ENCODE peak calls at places on chromosomes 5 and 9, in nine cellular contexts. B, A, Z, U, K, S, W, I and L are unnamed samples.

GRCh38 chr5:124743534-124744169 is 2.8 kb downstream of the ZNF608 start:
- DNase-seq in B (no peak), A (no peak), Z (no peak), U (peak), K (no peak), S (no peak), W (no peak), I (no peak), L (no peak)

GRCh38 chr5:73066466-73066865 is 53.9 kb upstream of the TMEM171 start:
- DNase-seq in B (no peak), A (no peak), Z (no peak), U (no peak), K (peak), S (no peak), W (no peak), I (no peak), L (no peak)

GRCh38 chr5:16889972-16890519 is 46.0 kb downstream of the MYO10 start:
- DNase-seq in B (no peak), A (no peak), Z (no peak), U (no peak), K (peak), S (peak), W (no peak), I (no peak), L (no peak)

GRCh38 chr9:109020982-109021511 is 7.7 kb upstream of the CTNNAL1 start:
- DNase-seq in B (no peak), A (no peak), Z (no peak), U (no peak), K (no peak), S (no peak), W (no peak), I (no peak), L (no peak)

GRCh38 chr5:131532016-131532640 is 102.9 kb downstream of the RAPGEF6 start:
- DNase-seq in B (no peak), A (no peak), Z (no peak), U (no peak), K (no peak), S (no peak), W (no peak), I (no peak), L (no peak)

GRCh38 chr5:128519830-128520229 is 18.2 kb downstream of the FBN2 start:
- DNase-seq in B (no peak), A (no peak), Z (no peak), U (no peak), K (no peak), S (no peak), W (no peak), I (no peak), L (no peak)

GRCh38 chr9:35522189-35522588 is 32.3 kb downstream of the RUSC2 start:
- DNase-seq in B (no peak), A (no peak), Z (no peak), U (no peak), K (no peak), S (no peak), W (no peak), I (no peak), L (no peak)

GRCh38 chr9:36891341-36891811 is 142.7 kb downstream of the PAX5 start:
- DNase-seq in B (no peak), A (no peak), Z (no peak), U (no peak), K (no peak), S (no peak), W (no peak), I (no peak), L (no peak)

GRCh38 chr5:10746711-10747110 is 14.3 kb downstream of the DAP start:
- DNase-seq in B (no peak), A (no peak), Z (peak), U (no peak), K (no peak), S (no peak), W (no peak), I (peak), L (no peak)

GRCh38 chr5:159450417-159450816 is 120.1 kb upstream of the IL12B start:
- DNase-seq in B (no peak), A (no peak), Z (no peak), U (no peak), K (no peak), S (no peak), W (no peak), I (no peak), L (no peak)

GRCh38 chr5:145863005-145863404 is 9.8 kb downstream of the GRXCR2 start:
- DNase-seq in B (no peak), A (no peak), Z (no peak), U (no peak), K (no peak), S (no peak), W (no peak), I (no peak), L (no peak)

GRCh38 chr9:27432308-27432707 is 91.8 kb upstream of the IFNK start:
- DNase-seq in B (no peak), A (no peak), Z (no peak), U (no peak), K (no peak), S (no peak), W (no peak), I (no peak), L (no peak)

GRCh38 chr5:138018844-138019243 is 14.0 kb downstream of the FAM13B start:
- DNase-seq in B (no peak), A (no peak), Z (no peak), U (no peak), K (peak), S (no peak), W (no peak), I (no peak), L (no peak)

GRCh38 chr5:149271717-149272558 is at the start of gene AFAP1L1:
- DNase-seq in B (peak), A (peak), Z (peak), U (peak), K (no peak), S (peak), W (no peak), I (peak), L (peak)

GRCh38 chr5:73459366-73459765 is 10.8 kb upstream of the FOXD1 start:
- DNase-seq in B (no peak), A (no peak), Z (no peak), U (no peak), K (no peak), S (no peak), W (no peak), I (no peak), L (no peak)

GRCh38 chr9:129506892-129507291 is 114.0 kb downstream of the C9orf50 start:
- DNase-seq in B (no peak), A (no peak), Z (no peak), U (no peak), K (no peak), S (no peak), W (no peak), I (no peak), L (no peak)

GRCh38 chr5:103475629-103476240 is 86.9 kb downstream of the NUDT12 start:
- DNase-seq in B (no peak), A (no peak), Z (no peak), U (no peak), K (no peak), S (peak), W (no peak), I (no peak), L (no peak)

GRCh38 chr5:172541119-172541763 is 86.9 kb upstream of the SH3PXD2B start:
- DNase-seq in B (no peak), A (no peak), Z (no peak), U (peak), K (no peak), S (no peak), W (no peak), I (no peak), L (no peak)

GRCh38 chr9:123434619-123435240 is 78.7 kb downstream of the CRB2 start:
- DNase-seq in B (no peak), A (no peak), Z (no peak), U (no peak), K (peak), S (no peak), W (no peak), I (no peak), L (peak)

GRCh38 chr9:114733814-114734213 is 51.8 kb upstream of the TEX48 start:
- DNase-seq in B (no peak), A (no peak), Z (no peak), U (no peak), K (peak), S (no peak), W (no peak), I (no peak), L (no peak)

GRCh38 chr9:2655411-2655901 is 33.9 kb downstream of the VLDLR start:
- DNase-seq in B (no peak), A (no peak), Z (no peak), U (no peak), K (peak), S (peak), W (no peak), I (no peak), L (no peak)

GRCh38 chr9:109498195-109499060 is at the start of gene PTPN3:
- DNase-seq in B (peak), A (no peak), Z (no peak), U (no peak), K (no peak), S (no peak), W (no peak), I (peak), L (no peak)

GRCh38 chr9:18905033-18905882 is 127.8 kb downstream of the SAXO1 start:
- DNase-seq in B (no peak), A (no peak), Z (no peak), U (no peak), K (peak), S (no peak), W (no peak), I (no peak), L (no peak)

GRCh38 chr9:111433082-111433481 is 51.1 kb downstream of the ECPAS start:
- DNase-seq in B (no peak), A (no peak), Z (no peak), U (no peak), K (no peak), S (no peak), W (no peak), I (peak), L (no peak)

GRCh38 chr9:11016081-11016480 is 403.3 kb upstream of the PTPRD start:
- DNase-seq in B (no peak), A (no peak), Z (no peak), U (no peak), K (no peak), S (peak), W (no peak), I (no peak), L (no peak)

GRCh38 chr9:69797680-69798079 is 22.9 kb upstream of the CFAP95 start:
- DNase-seq in B (no peak), A (no peak), Z (no peak), U (no peak), K (no peak), S (no peak), W (no peak), I (no peak), L (no peak)

GRCh38 chr5:144236479-144236878 is 65.8 kb downstream of the KCTD16 start:
- DNase-seq in B (no peak), A (no peak), Z (no peak), U (no peak), K (no peak), S (no peak), W (no peak), I (no peak), L (no peak)

GRCh38 chr9:134358968-134359319 is 32.7 kb downstream of the RXRA start:
- DNase-seq in B (no peak), A (no peak), Z (no peak), U (no peak), K (no peak), S (no peak), W (no peak), I (no peak), L (no peak)

GRCh38 chr5:1382248-1382700 is 37.4 kb upstream of the CLPTM1L start:
- DNase-seq in B (no peak), A (no peak), Z (no peak), U (no peak), K (no peak), S (no peak), W (no peak), I (no peak), L (no peak)

GRCh38 chr9:112443200-112443599 is 43.4 kb upstream of the KIAA1958 start:
- DNase-seq in B (no peak), A (no peak), Z (no peak), U (no peak), K (peak), S (no peak), W (no peak), I (no peak), L (no peak)

GRCh38 chr5:146965781-146966659 is 87.5 kb upstream of the PPP2R2B start:
- DNase-seq in B (peak), A (peak), Z (peak), U (no peak), K (peak), S (peak), W (peak), I (peak), L (no peak)

GRCh38 chr5:99900302-99900811 is 634.8 kb upstream of the FAM174A start:
- DNase-seq in B (no peak), A (no peak), Z (no peak), U (no peak), K (peak), S (peak), W (no peak), I (no peak), L (no peak)

GRCh38 chr5:1380011-1380817 is 35.3 kb upstream of the CLPTM1L start:
- DNase-seq in B (peak), A (no peak), Z (peak), U (peak), K (no peak), S (no peak), W (peak), I (peak), L (no peak)

GRCh38 chr5:178286226-178287090 is 53.9 kb upstream of the PHYKPL start:
- DNase-seq in B (no peak), A (no peak), Z (no peak), U (no peak), K (no peak), S (no peak), W (no peak), I (no peak), L (no peak)

GRCh38 chr9:33081128-33081851 is 4.8 kb upstream of the SMU1 start:
- DNase-seq in B (no peak), A (peak), Z (peak), U (no peak), K (peak), S (peak), W (peak), I (peak), L (no peak)

GRCh38 chr5:32157078-32157477 is 17.0 kb downstream of the GOLPH3 start:
- DNase-seq in B (no peak), A (no peak), Z (no peak), U (no peak), K (no peak), S (no peak), W (no peak), I (no peak), L (no peak)

GRCh38 chr5:32151198-32151597 is 22.9 kb downstream of the GOLPH3 start:
- DNase-seq in B (no peak), A (no peak), Z (no peak), U (no peak), K (no peak), S (peak), W (no peak), I (no peak), L (no peak)

GRCh38 chr5:32156635-32157034 is 17.5 kb downstream of the GOLPH3 start:
- DNase-seq in B (no peak), A (no peak), Z (no peak), U (no peak), K (no peak), S (no peak), W (no peak), I (no peak), L (no peak)

GRCh38 chr5:32155211-32155610 is 18.9 kb downstream of the GOLPH3 start:
- DNase-seq in B (no peak), A (no peak), Z (no peak), U (no peak), K (no peak), S (no peak), W (no peak), I (no peak), L (no peak)

DNA sequence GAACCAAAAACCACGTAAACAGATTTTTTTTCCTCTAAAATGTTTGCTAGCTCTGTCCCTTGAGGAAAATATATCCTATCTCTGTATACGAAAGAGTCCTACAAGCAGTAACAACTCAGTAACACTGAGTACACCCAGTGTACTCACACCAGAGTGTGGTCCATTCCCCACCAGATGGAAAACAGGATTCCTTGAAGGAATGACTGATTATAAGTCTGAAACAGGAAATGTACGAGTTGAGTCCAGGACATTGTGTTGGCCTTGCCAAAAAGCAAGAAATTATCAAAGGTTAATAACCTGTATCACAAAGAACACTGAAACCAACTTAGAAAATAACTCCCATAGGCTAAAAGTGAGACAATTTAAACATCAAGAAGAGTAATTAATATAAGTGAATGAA is 20.4 kb downstream of the GOLPH3 start:
- DNase-seq in B (no peak), A (no peak), Z (no peak), U (no peak), K (no peak), S (no peak), W (no peak), I (no peak), L (no peak)
- H3K4me3 ChIP-seq in B (no peak), A (no peak), Z (no peak), U (no peak), K (no peak), S (no peak), W (no peak), I (no peak), L (no peak)

GRCh38 chr9:97515662-97516061 is 14.2 kb downstream of the TMOD1 start:
- DNase-seq in B (no peak), A (no peak), Z (no peak), U (no peak), K (no peak), S (no peak), W (no peak), I (no peak), L (no peak)
- H3K27ac ChIP-seq in B (no peak), A (no peak), Z (no peak), U (no peak), K (no peak), S (no peak), W (no peak), I (no peak), L (no peak)

DNA sequence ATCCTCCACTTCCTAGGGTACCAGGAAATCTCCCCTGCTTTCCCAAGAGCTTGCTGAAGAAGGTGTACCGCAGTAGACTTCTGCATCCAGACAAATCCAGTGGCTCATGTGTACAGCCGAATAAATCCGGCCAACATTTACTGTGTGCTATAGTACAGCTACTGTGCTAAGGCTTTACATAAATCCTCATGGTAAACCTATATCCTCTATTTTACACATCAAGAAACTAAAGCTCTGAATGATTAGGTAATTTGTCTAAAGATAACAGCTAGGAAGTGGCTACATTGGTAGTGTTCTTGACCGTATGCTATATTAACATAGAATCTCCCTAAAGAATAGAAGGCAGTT is 511 bp upstream of the WDR41 start:
- DNase-seq in B (no peak), A (no peak), Z (no peak), U (no peak), K (no peak), S (no peak), W (no peak), I (no peak), L (no peak)
- H3K4me3 ChIP-seq in B (peak), A (peak), Z (peak), U (peak), K (peak), S (peak), W (peak), I (peak), L (peak)

GRCh38 chr9:131258698-131259431 is 17.4 kb downstream of the FAM78A start:
- DNase-seq in B (peak), A (no peak), Z (no peak), U (no peak), K (no peak), S (no peak), W (no peak), I (no peak), L (no peak)

GRCh38 chr9:131259432-131259885 is 16.9 kb downstream of the FAM78A start:
- DNase-seq in B (peak), A (no peak), Z (no peak), U (no peak), K (no peak), S (no peak), W (no peak), I (no peak), L (no peak)

GRCh38 chr9:131257266-131258025 is 18.9 kb downstream of the FAM78A start:
- DNase-seq in B (peak), A (no peak), Z (no peak), U (no peak), K (no peak), S (no peak), W (no peak), I (no peak), L (no peak)

GRCh38 chr9:131259916-131260597 is 16.3 kb downstream of the FAM78A start:
- DNase-seq in B (peak), A (no peak), Z (no peak), U (no peak), K (no peak), S (no peak), W (no peak), I (no peak), L (no peak)

DNA sequence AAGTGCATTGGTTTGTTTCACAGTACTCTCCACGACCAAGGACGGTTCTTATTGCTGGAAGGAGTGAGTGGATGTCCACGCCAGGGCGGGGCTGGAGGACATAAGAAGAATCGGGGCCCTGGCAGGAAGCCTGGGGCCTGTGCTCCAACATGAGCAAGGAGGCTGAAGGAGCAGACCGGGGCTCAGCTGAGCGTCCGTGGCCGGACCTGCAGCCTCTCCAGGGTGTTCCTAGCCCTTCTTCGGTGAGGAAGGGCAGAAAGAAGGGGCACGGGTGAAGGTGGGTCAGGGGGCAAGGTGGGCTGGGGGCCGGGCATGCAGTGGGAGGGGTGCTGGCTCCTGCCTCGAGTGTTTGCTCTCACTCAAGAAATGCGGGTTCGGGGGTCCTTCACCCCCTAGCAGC is 18.1 kb downstream of the FAM78A start:
- DNase-seq in B (peak), A (no peak), Z (no peak), U (no peak), K (no peak), S (no peak), W (no peak), I (no peak), L (no peak)
- H3K27ac ChIP-seq in B (peak), A (no peak), Z (no peak), U (peak), K (no peak), S (no peak), W (peak), I (no peak), L (no peak)

DNA sequence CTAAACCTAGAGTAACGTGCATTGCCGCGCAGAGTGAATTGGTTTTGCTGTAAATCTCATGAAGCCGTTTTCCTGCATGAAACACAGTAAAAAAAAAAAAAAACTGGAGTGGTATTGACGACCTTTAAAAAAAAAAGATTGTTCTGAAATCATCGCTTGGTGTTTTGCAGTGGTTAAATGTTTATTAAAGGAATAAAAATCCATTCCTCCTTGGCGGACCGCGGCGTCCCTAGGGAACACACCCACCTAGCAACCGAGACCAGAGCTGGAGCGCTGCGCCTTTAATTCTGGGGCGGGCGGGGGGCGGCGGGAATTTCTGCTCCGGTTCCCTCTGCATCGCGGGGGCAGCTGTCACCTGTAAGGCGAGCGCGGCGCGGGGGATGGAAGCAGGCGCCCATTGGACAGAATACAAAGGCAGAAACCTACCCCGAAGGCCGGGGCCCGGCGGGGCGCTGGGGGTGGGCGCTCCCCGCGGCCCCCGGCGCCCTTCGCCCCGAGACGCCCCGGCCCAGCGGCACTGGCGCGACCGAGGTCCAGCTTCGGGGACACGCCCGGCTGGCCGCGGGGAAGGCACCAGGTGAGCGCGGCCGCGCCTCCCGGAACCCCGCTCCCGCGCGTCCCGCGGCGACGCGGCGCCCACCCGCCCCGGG is at the start of gene SOWAHA:
- DNase-seq in B (no peak), A (no peak), Z (no peak), U (no peak), K (no peak), S (no peak), W (no peak), I (peak), L (peak)
- H3K4me3 ChIP-seq in B (peak), A (peak), Z (peak), U (peak), K (peak), S (peak), W (peak), I (peak), L (peak)

GRCh38 chr9:137115394-137116026 is 977 bp upstream of the DPP7 start:
- DNase-seq in B (no peak), A (no peak), Z (no peak), U (no peak), K (no peak), S (no peak), W (no peak), I (no peak), L (no peak)
- H3K27ac ChIP-seq in B (peak), A (no peak), Z (peak), U (no peak), K (no peak), S (no peak), W (no peak), I (no peak), L (peak)

GRCh38 chr9:92711844-92712243 is 41.9 kb upstream of the IPPK start:
- DNase-seq in B (no peak), A (no peak), Z (no peak), U (no peak), K (no peak), S (no peak), W (no peak), I (no peak), L (no peak)
- H3K4me3 ChIP-seq in B (no peak), A (no peak), Z (no peak), U (no peak), K (no peak), S (no peak), W (peak), I (no peak), L (no peak)